ENCODE peak calls at places on chromosome 3, in seven cellular contexts. One of them, this sample, is unnamed.

GRCh38 chr3:159669753-159670152 is 318.9 kb upstream of the IL12A start:
- DNase-seq in T-helper 1 cell: no peak
- DNase-seq in immature natural killer cell: no peak
- DNase-seq in cardiac muscle cell: peak
- DNase-seq in stomach: no peak
- DNase-seq in HAP-1: no peak
- DNase-seq in activated naive CD4-positive, alpha-beta T cell treated with anti-CD3 and anti-CD28 coated beads for 36 hours: no peak
- DNase-seq in this sample: no peak

GRCh38 chr3:58335432-58335947 is 2.8 kb downstream of the PXK start:
- DNase-seq in T-helper 1 cell: no peak
- DNase-seq in immature natural killer cell: no peak
- DNase-seq in cardiac muscle cell: no peak
- DNase-seq in stomach: no peak
- DNase-seq in HAP-1: no peak
- DNase-seq in activated naive CD4-positive, alpha-beta T cell treated with anti-CD3 and anti-CD28 coated beads for 36 hours: no peak
- DNase-seq in this sample: no peak

GRCh38 chr3:3170998-3171397 is 8.5 kb downstream of the CRBN start:
- DNase-seq in T-helper 1 cell: no peak
- DNase-seq in immature natural killer cell: peak
- DNase-seq in cardiac muscle cell: peak
- DNase-seq in stomach: no peak
- DNase-seq in HAP-1: peak
- DNase-seq in activated naive CD4-positive, alpha-beta T cell treated with anti-CD3 and anti-CD28 coated beads for 36 hours: peak
- DNase-seq in this sample: no peak

GRCh38 chr3:100640633-100641032 is 31.2 kb downstream of the ADGRG7 start:
- DNase-seq in T-helper 1 cell: no peak
- DNase-seq in immature natural killer cell: no peak
- DNase-seq in cardiac muscle cell: no peak
- DNase-seq in stomach: no peak
- DNase-seq in HAP-1: no peak
- DNase-seq in activated naive CD4-positive, alpha-beta T cell treated with anti-CD3 and anti-CD28 coated beads for 36 hours: no peak
- DNase-seq in this sample: no peak

GRCh38 chr3:114496466-114496865 is 202.6 kb downstream of the TIGIT start:
- DNase-seq in T-helper 1 cell: no peak
- DNase-seq in immature natural killer cell: no peak
- DNase-seq in cardiac muscle cell: no peak
- DNase-seq in stomach: no peak
- DNase-seq in HAP-1: no peak
- DNase-seq in activated naive CD4-positive, alpha-beta T cell treated with anti-CD3 and anti-CD28 coated beads for 36 hours: no peak
- DNase-seq in this sample: no peak

GRCh38 chr3:138184994-138185393 is 2.1 kb upstream of the ARMC8 start:
- DNase-seq in T-helper 1 cell: no peak
- DNase-seq in immature natural killer cell: no peak
- DNase-seq in cardiac muscle cell: peak
- DNase-seq in stomach: no peak
- DNase-seq in HAP-1: no peak
- DNase-seq in activated naive CD4-positive, alpha-beta T cell treated with anti-CD3 and anti-CD28 coated beads for 36 hours: peak
- DNase-seq in this sample: no peak

GRCh38 chr3:4290272-4290893 is 12.8 kb upstream of the SETMAR start:
- DNase-seq in T-helper 1 cell: no peak
- DNase-seq in immature natural killer cell: peak
- DNase-seq in cardiac muscle cell: peak
- DNase-seq in stomach: no peak
- DNase-seq in HAP-1: peak
- DNase-seq in activated naive CD4-positive, alpha-beta T cell treated with anti-CD3 and anti-CD28 coated beads for 36 hours: peak
- DNase-seq in this sample: no peak

GRCh38 chr3:4478226-4478625 is 11.2 kb upstream of the SUMF1 start:
- DNase-seq in T-helper 1 cell: no peak
- DNase-seq in immature natural killer cell: no peak
- DNase-seq in cardiac muscle cell: no peak
- DNase-seq in stomach: no peak
- DNase-seq in HAP-1: no peak
- DNase-seq in activated naive CD4-positive, alpha-beta T cell treated with anti-CD3 and anti-CD28 coated beads for 36 hours: no peak
- DNase-seq in this sample: no peak

GRCh38 chr3:21273256-21273999 is 477.6 kb downstream of the ZNF385D start:
- DNase-seq in T-helper 1 cell: no peak
- DNase-seq in immature natural killer cell: no peak
- DNase-seq in cardiac muscle cell: no peak
- DNase-seq in stomach: no peak
- DNase-seq in HAP-1: no peak
- DNase-seq in activated naive CD4-positive, alpha-beta T cell treated with anti-CD3 and anti-CD28 coated beads for 36 hours: no peak
- DNase-seq in this sample: no peak

GRCh38 chr3:38805765-38806386 is 10.1 kb downstream of the SCN10A start:
- DNase-seq in T-helper 1 cell: no peak
- DNase-seq in immature natural killer cell: peak
- DNase-seq in cardiac muscle cell: peak
- DNase-seq in stomach: no peak
- DNase-seq in HAP-1: peak
- DNase-seq in activated naive CD4-positive, alpha-beta T cell treated with anti-CD3 and anti-CD28 coated beads for 36 hours: peak
- DNase-seq in this sample: peak

GRCh38 chr3:138220242-138220641 is 33.1 kb downstream of the ARMC8 start:
- DNase-seq in T-helper 1 cell: no peak
- DNase-seq in immature natural killer cell: no peak
- DNase-seq in cardiac muscle cell: no peak
- DNase-seq in stomach: no peak
- DNase-seq in HAP-1: no peak
- DNase-seq in activated naive CD4-positive, alpha-beta T cell treated with anti-CD3 and anti-CD28 coated beads for 36 hours: no peak
- DNase-seq in this sample: no peak

GRCh38 chr3:42535981-42536784 is 33.7 kb downstream of the VIPR1 start:
- DNase-seq in T-helper 1 cell: no peak
- DNase-seq in immature natural killer cell: no peak
- DNase-seq in cardiac muscle cell: peak
- DNase-seq in stomach: peak
- DNase-seq in HAP-1: peak
- DNase-seq in activated naive CD4-positive, alpha-beta T cell treated with anti-CD3 and anti-CD28 coated beads for 36 hours: peak
- DNase-seq in this sample: no peak

GRCh38 chr3:60421749-60422467 is 829.3 kb downstream of the FHIT start:
- DNase-seq in T-helper 1 cell: no peak
- DNase-seq in immature natural killer cell: no peak
- DNase-seq in cardiac muscle cell: no peak
- DNase-seq in stomach: no peak
- DNase-seq in HAP-1: no peak
- DNase-seq in activated naive CD4-positive, alpha-beta T cell treated with anti-CD3 and anti-CD28 coated beads for 36 hours: no peak
- DNase-seq in this sample: no peak